ENCODE peak calls at places on chromosomes 7 and 10, in five cellular contexts. J, R, D, B and W are unnamed samples.

GRCh38 chr7:29207469-29207868 is 12.9 kb downstream of the CHN2 start:
- DNase-seq in J (no peak), R (no peak), D (no peak), B (no peak), W (no peak)

GRCh38 chr7:45151131-45151684 is 6.4 kb upstream of the RAMP3 start:
- DNase-seq in J (peak), R (no peak), D (no peak), B (no peak), W (no peak)

GRCh38 chr7:40899151-40899550 is 764.3 kb downstream of the SUGCT start:
- DNase-seq in J (no peak), R (no peak), D (no peak), B (no peak), W (no peak)

GRCh38 chr10:18527692-18528091 is 123.7 kb downstream of the NSUN6 start:
- DNase-seq in J (no peak), R (no peak), D (peak), B (no peak), W (no peak)

GRCh38 chr7:897086-897485 is 20.7 kb downstream of the GET4 start:
- DNase-seq in J (no peak), R (no peak), D (no peak), B (peak), W (no peak)

GRCh38 chr10:131089861-131090260 is 221.7 kb downstream of the TCERG1L start:
- DNase-seq in J (no peak), R (no peak), D (no peak), B (peak), W (no peak)

GRCh38 chr7:113774182-113774807 is 144.5 kb downstream of the PPP1R3A start:
- DNase-seq in J (no peak), R (no peak), D (peak), B (no peak), W (no peak)

GRCh38 chr10:62182595-62182994 is 86.0 kb downstream of the RTKN2 start:
- DNase-seq in J (no peak), R (no peak), D (no peak), B (no peak), W (no peak)

GRCh38 chr10:117074621-117075020 is 63.4 kb downstream of the VAX1 start:
- DNase-seq in J (peak), R (no peak), D (no peak), B (no peak), W (no peak)

GRCh38 chr7:94511763-94512162 is 2.2 kb downstream of the CASD1 start:
- DNase-seq in J (no peak), R (no peak), D (no peak), B (no peak), W (no peak)

GRCh38 chr10:94011296-94011695 is 17.6 kb downstream of the PLCE1 start:
- DNase-seq in J (no peak), R (no peak), D (no peak), B (no peak), W (no peak)

GRCh38 chr7:256981-257646 is 32.9 kb upstream of the FOXL3 start:
- DNase-seq in J (no peak), R (no peak), D (no peak), B (peak), W (peak)

GRCh38 chr10:18658301-18658991 is 785 bp upstream of the ARL5B start:
- DNase-seq in J (no peak), R (peak), D (no peak), B (peak), W (peak)

GRCh38 chr10:49776851-49777250 is 14.7 kb upstream of the OGDHL start:
- DNase-seq in J (no peak), R (no peak), D (no peak), B (no peak), W (no peak)

GRCh38 chr10:7291487-7292113 is 119.2 kb downstream of the SFMBT2 start:
- DNase-seq in J (no peak), R (no peak), D (peak), B (no peak), W (no peak)

GRCh38 chr10:58488921-58489320 is 23.8 kb upstream of the BICC1 start:
- DNase-seq in J (no peak), R (no peak), D (peak), B (no peak), W (no peak)

GRCh38 chr7:2042650-2043049 is 190.1 kb downstream of the MAD1L1 start:
- DNase-seq in J (no peak), R (no peak), D (no peak), B (peak), W (no peak)

GRCh38 chr7:42740410-42740809 is 171.5 kb downstream of the C7orf25 start:
- DNase-seq in J (no peak), R (no peak), D (no peak), B (no peak), W (no peak)

GRCh38 chr7:112381311-112382091 is 68.8 kb upstream of the IFRD1 start:
- DNase-seq in J (no peak), R (no peak), D (no peak), B (no peak), W (no peak)

GRCh38 chr7:112386619-112387018 is 63.6 kb upstream of the IFRD1 start:
- DNase-seq in J (no peak), R (no peak), D (no peak), B (no peak), W (no peak)

GRCh38 chr7:112383671-112384417 is 66.4 kb upstream of the IFRD1 start:
- DNase-seq in J (no peak), R (peak), D (no peak), B (no peak), W (no peak)
- TF ChIP-seq CTCF in J (peak), R (no peak), D (no peak), B (no peak), W (no peak)

GRCh38 chr7:33724201-33724600 is 181.1 kb upstream of the BMPER start:
- DNase-seq in J (peak), R (no peak), D (no peak), B (no peak), W (no peak)

GRCh38 chr7:33720870-33721269 is 184.5 kb upstream of the BMPER start:
- DNase-seq in J (no peak), R (no peak), D (no peak), B (no peak), W (no peak)

GRCh38 chr7:33722383-33723096 is 182.8 kb upstream of the BMPER start:
- DNase-seq in J (peak), R (no peak), D (no peak), B (no peak), W (peak)

GRCh38 chr7:33720139-33720538 is 185.2 kb upstream of the BMPER start:
- DNase-seq in J (peak), R (no peak), D (no peak), B (no peak), W (no peak)

GRCh38 chr7:33721895-33722294 is 183.4 kb upstream of the BMPER start:
- DNase-seq in J (no peak), R (no peak), D (no peak), B (no peak), W (no peak)
- TF ChIP-seq CTCF in J (no peak), R (no peak), D (no peak), B (no peak), W (no peak)

GRCh38 chr7:22093936-22094335 is 148.2 kb upstream of the CDCA7L start:
- DNase-seq in J (no peak), R (no peak), D (no peak), B (no peak), W (no peak)

GRCh38 chr7:22090512-22090911 is 144.8 kb upstream of the CDCA7L start:
- DNase-seq in J (no peak), R (no peak), D (no peak), B (no peak), W (no peak)

GRCh38 chr7:22093003-22093402 is 147.3 kb upstream of the CDCA7L start:
- DNase-seq in J (no peak), R (no peak), D (peak), B (no peak), W (no peak)

GRCh38 chr7:22090107-22090506 is 144.4 kb upstream of the CDCA7L start:
- DNase-seq in J (no peak), R (no peak), D (no peak), B (peak), W (no peak)

GRCh38 chr7:22094413-22095304 is 149.0 kb upstream of the CDCA7L start:
- DNase-seq in J (no peak), R (no peak), D (no peak), B (no peak), W (peak)
- TF ChIP-seq CTCF in J (peak), R (peak), D (peak), B (no peak), W (peak)

GRCh38 chr7:135095450-135095849 is 52.4 kb upstream of the TMEM140 start:
- DNase-seq in J (no peak), R (peak), D (no peak), B (no peak), W (no peak)
- TF ChIP-seq CTCF in J (no peak), R (no peak), D (no peak), B (no peak), W (no peak)

GRCh38 chr7:103074519-103075336 is at the start of the genes ARMC10 and FBXL13:
- DNase-seq in J (peak), R (peak), D (peak), B (peak), W (peak)
- TF ChIP-seq CTCF in J (peak), R (no peak), D (peak), B (no peak), W (peak)